ENCODE peak calls at places on chromosomes 1 and 21, in ten cellular contexts. R, O, G, X, J, T, K, Y, S and W are unnamed samples.

GRCh38 chr1:178684542-178685000 is 40.5 kb upstream of the RALGPS2 start:
- DNase-seq in J (peak; percentile 81), O (peak; percentile 76), X (no peak), R (peak; percentile 83), Y (no peak), S (no peak), G (no peak), K (no peak), T (no peak), W (no peak)

GRCh38 chr21:39680216-39680615 is 64.8 kb upstream of the IGSF5 start:
- DNase-seq in K (no peak), J (no peak), R (no peak), Y (no peak), T (no peak), S (no peak), O (no peak), X (no peak), G (no peak), W (no peak)

GRCh38 chr21:45662623-45663015 is 19.1 kb downstream of the PCBP3 start:
- DNase-seq in X (no peak), K (no peak), J (no peak), G (no peak), T (no peak), R (no peak), S (no peak), O (no peak), Y (no peak), W (no peak)

GRCh38 chr1:60903591-60903990 is 178.8 kb upstream of the NFIA start:
- DNase-seq in S (peak; percentile 12), T (no peak), R (no peak), K (peak; percentile 63), G (peak; percentile 80), O (no peak), X (peak; percentile 95), Y (peak; percentile 40), J (peak; percentile 10), W (no peak)

GRCh38 chr1:151574575-151575529 is 34.7 kb downstream of the TUFT1 start:
- DNase-seq in Y (no peak), J (peak; percentile 57), G (no peak), O (no peak), X (no peak), S (no peak), R (peak; percentile 90), K (no peak), T (no peak), W (no peak)

GRCh38 chr1:3998086-3998485 is 98.0 kb upstream of the C1orf174 start:
- DNase-seq in J (no peak), K (no peak), T (no peak), X (peak; percentile 47), S (no peak), G (peak; percentile 51), R (no peak), O (no peak), Y (no peak), W (no peak)

GRCh38 chr1:57966751-57967406 is 543.0 kb upstream of the DAB1 start:
- DNase-seq in Y (no peak), O (no peak), G (no peak), J (peak; percentile 1), X (no peak), R (peak; percentile 32), S (no peak), K (no peak), T (no peak), W (no peak)

GRCh38 chr1:67850151-67850551 is 16.9 kb upstream of the GNG12 start:
- DNase-seq in R (peak; percentile 30), S (no peak), G (no peak), T (peak; percentile 4), J (no peak), K (no peak), X (no peak), O (no peak), Y (no peak), W (no peak)